ENCODE peak calls at places on chromosomes 13 and 19, in seven cellular contexts. Q, K, N, L, U, C and D are unnamed samples.
A peak's percentile ranks its signal among the peaks of the same experiment; 100 is the strongest.

GRCh38 chr19:13430790-13431582 is 75.3 kb downstream of the CACNA1A start:
- DNase-seq in Q (no peak), K (peak; percentile 56), N (peak; percentile 19), L (peak; percentile 78), U (peak; percentile 56), C (peak; percentile 35), D (peak; percentile 70)

GRCh38 chr19:51007488-51007887 is 6.1 kb upstream of the KLK8 start:
- DNase-seq in Q (no peak), K (no peak), N (no peak), L (no peak), U (no peak), C (no peak), D (no peak)

GRCh38 chr13:44651724-44652123 is 75.6 kb upstream of the TSC22D1 start:
- DNase-seq in Q (no peak), K (no peak), N (no peak), L (no peak), U (no peak), C (no peak), D (no peak)

GRCh38 chr13:31815361-31816144 is 76.2 kb downstream of the RXFP2 start:
- DNase-seq in Q (no peak), K (no peak), N (no peak), L (no peak), U (no peak), C (no peak), D (no peak)

GRCh38 chr19:46614114-46614701 is 10.7 kb downstream of the PTGIR start:
- DNase-seq in Q (peak; percentile 70), K (peak; percentile 92), N (peak; percentile 84), L (peak; percentile 95), U (peak; percentile 90), C (peak; percentile 83), D (peak; percentile 77)

GRCh38 chr13:95296326-95296939 is 4.8 kb downstream of the ABCC4 start:
- DNase-seq in Q (no peak), K (peak; percentile 34), N (peak; percentile 32), L (no peak), U (peak; percentile 68), C (peak; percentile 28), D (no peak)

GRCh38 chr13:46580362-46580839 is 27.4 kb downstream of the LRCH1 start:
- DNase-seq in Q (no peak), K (no peak), N (no peak), L (no peak), U (no peak), C (no peak), D (no peak)

GRCh38 chr13:45989607-45990006 is 62.9 kb downstream of the ZC3H13 start:
- DNase-seq in Q (no peak), K (no peak), N (no peak), L (no peak), U (no peak), C (peak; percentile 9), D (no peak)

GRCh38 chr19:1495799-1496713 is 5.1 kb downstream of the REEP6 start:
- DNase-seq in Q (no peak), K (no peak), N (no peak), L (no peak), U (no peak), C (no peak), D (no peak)

GRCh38 chr13:45943965-45944364 is 92.4 kb upstream of the SIAH3 start:
- DNase-seq in Q (no peak), K (no peak), N (no peak), L (no peak), U (no peak), C (no peak), D (no peak)